ENCODE peak calls at places on chromosomes 7 and 10, in six cellular contexts. E is hepatocyte, U is HCT116, O is PC-3, W is neural progenitor cell, N is MM.1S. H is an unnamed sample.

GRCh38 chr7:120920588-120920987 is 30.0 kb upstream of the ING3 start:
- DNase-seq in E (no peak), U (no peak), O (no peak), N (no peak), W (no peak), H (no peak)

GRCh38 chr7:148058092-148058491 is 532.5 kb upstream of the C7orf33 start:
- DNase-seq in N (no peak), U (no peak), E (no peak), O (no peak), W (no peak), H (no peak)

GRCh38 chr10:4265964-4266363 is 481.0 kb upstream of the KLF6 start:
- DNase-seq in U (no peak), W (no peak), E (no peak), N (no peak), O (no peak), H (no peak)

GRCh38 chr7:70574314-70574713 is 557.6 kb upstream of the GALNT17 start:
- DNase-seq in O (no peak), W (no peak), U (no peak), N (no peak), E (no peak), H (no peak)

GRCh38 chr10:112262556-112262955 is 20.6 kb upstream of the TECTB start:
- DNase-seq in O (no peak), E (no peak), W (no peak), N (no peak), U (no peak), H (no peak)

GRCh38 chr7:26627871-26628270 is 236.5 kb downstream of the SKAP2 start:
- DNase-seq in N (no peak), W (peak; percentile 22), E (no peak), U (no peak), O (no peak), H (no peak)

GRCh38 chr10:113958631-113959382 is 84.9 kb upstream of the ADRB1 start:
- DNase-seq in E (peak; percentile 91), N (no peak), O (peak; percentile 79), U (peak; percentile 82), W (no peak), H (no peak)

GRCh38 chr7:102077081-102077480 is 209.6 kb upstream of the SH2B2 start:
- DNase-seq in U (no peak), O (no peak), N (no peak), E (no peak), W (peak; percentile 57), H (peak; percentile 74)

GRCh38 chr7:35908305-35909223 is 107.7 kb downstream of the SEPTIN7 start:
- DNase-seq in O (no peak), E (no peak), W (peak; percentile 5), N (no peak), U (no peak), H (peak; percentile 20)

GRCh38 chr10:45135836-45136235 is 135.1 kb downstream of the ZNF22 start:
- DNase-seq in O (no peak), W (no peak), N (no peak), E (no peak), U (no peak), H (no peak)

GRCh38 chr7:157669768-157670345 is 333.1 kb downstream of the DNAJB6 start:
- DNase-seq in E (no peak), U (no peak), W (peak; percentile 52), N (no peak), O (no peak), H (no peak)

GRCh38 chr7:40700653-40701475 is 566.1 kb downstream of the SUGCT start:
- DNase-seq in W (no peak), O (no peak), E (peak; percentile 16), U (no peak), N (no peak), H (peak; percentile 51)

GRCh38 chr7:111029574-111030357 is 61.2 kb upstream of the LRRN3 start:
- DNase-seq in E (peak; percentile 33), U (no peak), O (no peak), W (no peak), N (peak; percentile 40), H (no peak)

GRCh38 chr10:61606971-61607907 is 55.5 kb upstream of the CABCOCO1 start:
- DNase-seq in W (no peak), N (no peak), U (peak; percentile 19), E (peak; percentile 14), O (peak; percentile 84), H (peak; percentile 66)

GRCh38 chr10:34580643-34581042 is 234.5 kb downstream of the PARD3 start:
- DNase-seq in O (peak; percentile 100), U (no peak), N (no peak), E (no peak), W (no peak), H (no peak)

GRCh38 chr10:5297466-5297865 is 67.3 kb upstream of the UCN3 start:
- DNase-seq in N (peak; percentile 67), U (no peak), E (no peak), W (no peak), O (no peak), H (no peak)

GRCh38 chr7:12493866-12494265 is 76.7 kb upstream of the SCIN start:
- DNase-seq in N (no peak), O (peak; percentile 75), U (no peak), W (no peak), E (no peak), H (no peak)

DNA sequence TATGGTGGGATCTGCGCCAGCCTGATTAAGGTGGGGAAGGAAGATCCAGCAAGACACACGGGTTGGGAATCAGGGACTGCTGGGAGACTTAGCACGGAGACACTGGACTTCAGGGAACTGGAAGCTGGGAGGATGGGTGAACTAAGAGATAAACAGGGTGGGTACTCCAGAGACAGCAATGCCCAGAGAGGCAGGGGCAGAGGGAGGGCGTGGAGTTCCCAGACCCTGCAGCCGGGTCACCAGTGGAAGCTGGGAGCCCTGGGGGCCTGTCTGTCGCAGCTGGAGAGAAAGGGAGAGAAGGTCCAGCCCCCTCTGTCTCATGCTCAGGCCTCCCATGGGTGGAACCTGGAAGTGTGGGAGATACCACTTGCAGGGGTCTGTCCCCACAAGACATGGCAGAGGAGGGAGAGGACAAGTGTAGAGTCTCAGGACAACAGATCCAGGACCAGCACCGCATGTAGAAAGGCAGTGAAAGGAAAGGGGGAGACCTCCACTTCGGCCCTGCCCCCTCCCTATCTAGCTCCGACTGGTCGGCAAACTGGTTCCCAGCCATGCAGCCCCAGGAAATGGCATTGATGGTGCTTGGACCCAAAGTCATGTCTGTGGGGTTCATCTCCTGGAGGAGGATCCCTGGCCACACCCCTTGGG is 44.4 kb downstream of the AOC1 start:
- DNase-seq in E (no peak), W (no peak), U (no peak), O (no peak), N (no peak), H (no peak)
- TF ChIP-seq EZH2phosphoT487 in E (no peak), W (no peak), U (no peak), O (no peak), N (no peak), H (no peak)

GRCh38 chr10:6579904-6580278 is at the start of gene PRKCQ:
- DNase-seq in W (no peak), U (no peak), N (no peak), O (no peak), E (no peak), H (peak; percentile 61)
- TF ChIP-seq CTCF in W (no peak), U (no peak), N (no peak), O (no peak), E (no peak), H (no peak)

GRCh38 chr7:136342221-136342620 is 365.1 kb upstream of the MTPN start:
- DNase-seq in U (no peak), N (no peak), E (no peak), W (no peak), O (no peak), H (no peak)
- TF ChIP-seq EZH2phosphoT487 in U (no peak), N (no peak), E (no peak), W (no peak), O (no peak), H (no peak)

DNA sequence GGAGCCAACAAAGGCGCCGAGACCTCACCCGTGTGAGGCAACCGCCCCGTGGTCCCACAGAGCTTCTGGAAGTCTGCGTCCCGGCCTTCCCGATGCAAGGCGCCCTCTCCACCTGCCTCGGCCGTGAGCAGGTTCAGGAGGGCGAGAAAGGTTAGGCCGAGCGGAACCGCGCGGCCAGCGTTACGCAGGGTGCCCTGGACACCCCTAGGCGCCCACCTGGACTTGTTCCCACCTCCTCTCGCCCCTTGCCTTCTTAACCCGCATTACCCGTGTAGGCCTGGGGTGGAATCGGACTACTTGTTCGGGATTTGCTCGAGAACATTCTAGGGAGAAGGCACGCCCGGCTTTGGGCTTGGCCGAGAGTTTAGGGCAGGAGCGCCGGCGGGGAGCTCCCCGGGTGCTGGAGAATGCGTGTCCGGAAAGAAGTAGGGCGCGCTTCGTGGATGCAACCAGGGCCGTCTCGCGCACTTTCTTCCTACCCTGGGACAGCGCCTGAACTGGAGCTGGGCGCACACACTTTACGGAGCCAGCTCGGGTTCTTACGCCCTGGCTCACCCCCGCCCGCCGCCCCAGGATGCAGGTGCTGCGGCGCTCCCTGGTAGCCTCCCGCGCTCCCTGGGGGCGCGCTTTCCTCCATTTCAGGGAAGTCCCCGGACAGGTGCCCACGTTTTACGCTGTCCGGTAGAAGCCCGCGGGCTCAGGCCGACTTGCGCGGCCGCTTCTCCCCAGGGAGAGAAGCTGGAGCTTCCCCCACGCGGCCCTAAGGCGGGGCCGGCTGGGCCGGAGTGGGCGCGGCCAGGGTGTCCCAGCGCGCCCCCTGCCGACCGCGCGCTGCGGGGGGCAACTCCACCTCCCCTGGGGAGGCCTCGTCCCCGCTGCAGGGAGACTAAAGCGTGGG is 74.5 kb downstream of the INSIG1 start:
- DNase-seq in N (peak; percentile 36), E (peak; percentile 51), U (no peak), O (no peak), W (peak; percentile 38), H (peak; percentile 40)
- TF ChIP-seq CTCF in N (peak; percentile 68), E (peak; percentile 32), U (peak; percentile 80), O (peak; percentile 45), W (peak; percentile 41), H (peak; percentile 38)

DNA sequence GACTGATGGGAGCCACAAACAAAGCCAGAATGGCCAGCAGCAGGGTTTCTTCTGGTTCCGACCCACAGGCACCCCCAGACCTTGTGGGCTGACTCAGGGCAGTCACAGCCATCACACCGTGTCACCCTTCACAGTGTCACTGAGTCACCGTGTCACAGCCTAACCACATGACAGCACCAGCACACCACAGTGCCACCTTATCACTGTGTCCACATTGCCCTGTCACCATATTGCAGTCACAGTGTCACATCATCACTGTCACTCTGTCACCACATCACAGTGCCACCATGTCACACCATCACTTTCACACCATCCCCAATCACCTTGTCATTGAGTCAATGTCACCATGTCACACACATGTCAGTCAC is 77.0 kb downstream of the OAT start:
- DNase-seq in O (no peak), N (no peak), W (no peak), U (no peak), E (no peak), H (no peak)
- TF ChIP-seq EZH2phosphoT487 in O (no peak), N (no peak), W (no peak), U (no peak), E (no peak), H (no peak)

DNA sequence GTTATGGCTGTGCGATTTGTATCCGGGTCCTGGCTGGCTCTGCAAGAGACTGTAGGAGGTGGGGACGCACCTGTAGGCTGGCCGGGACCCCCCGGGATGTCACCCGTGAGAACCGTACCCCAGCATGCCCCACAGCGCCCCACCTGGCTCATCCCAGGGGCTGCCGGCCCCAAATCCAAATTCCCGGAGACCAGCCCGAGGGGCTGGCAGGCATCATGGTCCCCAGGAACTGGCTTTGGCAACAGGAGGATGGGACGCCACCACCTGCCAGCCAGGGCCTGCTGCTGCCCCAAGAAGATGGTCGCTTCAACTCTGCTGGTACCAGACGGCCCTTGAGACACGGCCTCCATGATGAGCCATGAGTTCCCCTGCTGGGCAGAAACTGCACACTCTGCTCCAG is 239.4 kb downstream of the ELFN1 start:
- DNase-seq in E (no peak), U (no peak), O (no peak), W (no peak), N (no peak), H (peak; percentile 41)
- TF ChIP-seq CTCF in E (no peak), U (no peak), O (no peak), W (peak; percentile 13), N (no peak), H (peak; percentile 27)

H was measured in GM23338.